ENCODE peak calls at places on chromosomes 12 and 14, in four cellular contexts. V is aorta; A is CD8-positive, alpha-beta T cell; J is activated T-cell treated with anti-CD3 and anti-CD28 coated beads for 24 hours. B is an unnamed sample.

GRCh38 chr12:26524862-26525465 is 308.0 kb downstream of the ITPR2 start:
- DNase-seq in V (no peak), A (no peak), J (no peak), B (no peak)

GRCh38 chr12:1592444-1593231 is 1.7 kb downstream of the FBXL14 start:
- DNase-seq in V (no peak), A (peak), J (peak), B (no peak)

GRCh38 chr14:104928391-104929133 is 3.9 kb downstream of the PLD4 start:
- DNase-seq in V (peak), A (no peak), J (no peak), B (no peak)

GRCh38 chr12:76031414-76032042 is at the start of gene PHLDA1:
- DNase-seq in V (peak), A (peak), J (peak), B (no peak)

GRCh38 chr14:74584966-74585365 is 27.1 kb downstream of the LTBP2 start:
- DNase-seq in V (peak), A (no peak), J (no peak), B (no peak)

GRCh38 chr12:93653079-93653478 is 24.1 kb upstream of the CRADD start:
- DNase-seq in V (no peak), A (no peak), J (no peak), B (no peak)

GRCh38 chr12:51028126-51028810 is 2.1 kb upstream of the SLC11A2 start:
- DNase-seq in V (no peak), A (no peak), J (peak), B (no peak)

GRCh38 chr14:57060276-57060956 is 208.3 kb downstream of the EXOC5 start:
- DNase-seq in V (no peak), A (no peak), J (peak), B (peak)

GRCh38 chr12:67442347-67442841 is 173.2 kb downstream of the CAND1 start:
- DNase-seq in V (no peak), A (no peak), J (no peak), B (no peak)

GRCh38 chr12:100031821-100032220 is 47.1 kb upstream of the ANKS1B start:
- DNase-seq in V (no peak), A (no peak), J (no peak), B (no peak)

GRCh38 chr14:30235485-30235884 is 307.8 kb upstream of the PRKD1 start:
- DNase-seq in V (no peak), A (no peak), J (no peak), B (no peak)

GRCh38 chr12:50032516-50033316 is 7.4 kb upstream of the RACGAP1 start:
- DNase-seq in V (peak), A (no peak), J (no peak), B (no peak)

GRCh38 chr12:19245126-19245525 is 115.6 kb downstream of the PLEKHA5 start:
- DNase-seq in V (no peak), A (no peak), J (no peak), B (no peak)

GRCh38 chr14:25400607-25401206 is 350.8 kb upstream of the STXBP6 start:
- DNase-seq in V (no peak), A (peak), J (peak), B (peak)

GRCh38 chr12:26121323-26121740 is 3.5 kb downstream of the BHLHE41 start:
- DNase-seq in V (no peak), A (no peak), J (no peak), B (no peak)

GRCh38 chr12:2551514-2551913 is 243.3 kb upstream of the FKBP4 start:
- DNase-seq in V (no peak), A (no peak), J (no peak), B (no peak)

GRCh38 chr12:534216-534615 is 74.5 kb downstream of the B4GALNT3 start:
- DNase-seq in V (no peak), A (no peak), J (no peak), B (no peak)

GRCh38 chr14:29810657-29811056 is 117.0 kb downstream of the PRKD1 start:
- DNase-seq in V (no peak), A (no peak), J (no peak), B (no peak)

GRCh38 chr14:39432619-39433451 is 602 bp upstream of the FBXO33 start:
- DNase-seq in V (peak), A (peak), J (peak), B (peak)

GRCh38 chr12:89225401-89225800 is 126.9 kb downstream of the DUSP6 start:
- DNase-seq in V (no peak), A (peak), J (peak), B (peak)

GRCh38 chr14:104087505-104087904 is 2.0 kb downstream of the ASPG start:
- DNase-seq in V (no peak), A (no peak), J (no peak), B (no peak)

GRCh38 chr14:63603749-63604277 is 37.9 kb downstream of the WDR89 start:
- DNase-seq in V (no peak), A (no peak), J (no peak), B (no peak)

GRCh38 chr14:88516742-88517418 is 37.9 kb downstream of the PTPN21 start:
- DNase-seq in V (no peak), A (no peak), J (no peak), B (no peak)